ENCODE peak calls at places on chromosomes 7 and 10, in seven cellular contexts. J is astrocyte of the cerebellum, G is body of pancreas, F is cardiac muscle cell, E is tibial nerve, Q is kidney, A is IMR-90. T is an unnamed sample.

GRCh38 chr7:32335107-32335506 is 155.1 kb downstream of the LSM5 start:
- DNase-seq in J (no peak), Q (no peak), E (no peak), F (no peak), A (peak; percentile 2), G (no peak), T (peak; percentile 18)

GRCh38 chr10:97200616-97201015 is 14.9 kb upstream of the SLIT1 start:
- DNase-seq in G (no peak), E (no peak), Q (no peak), J (no peak), A (no peak), F (no peak), T (no peak)

GRCh38 chr7:149854611-149855367 is 16.6 kb downstream of the ZNF862 start:
- DNase-seq in Q (peak; percentile 88), F (peak; percentile 91), E (peak; percentile 38), G (peak; percentile 89), A (peak; percentile 51), J (no peak), T (peak; percentile 75)

GRCh38 chr7:95686109-95686508 is 86.2 kb upstream of the DYNC1I1 start:
- DNase-seq in A (peak; percentile 39), F (peak; percentile 65), J (peak; percentile 35), Q (no peak), G (peak; percentile 71), E (peak; percentile 50), T (peak; percentile 86)

GRCh38 chr10:114110174-114110972 is 63.6 kb downstream of the CCDC186 start:
- DNase-seq in F (peak; percentile 6), A (no peak), G (no peak), Q (no peak), E (no peak), J (no peak), T (peak; percentile 34)

GRCh38 chr10:126803394-126803793 is 101.8 kb upstream of the DOCK1 start:
- DNase-seq in F (no peak), E (no peak), G (no peak), J (no peak), A (no peak), Q (no peak), T (no peak)

GRCh38 chr10:72106896-72107295 is 18.5 kb upstream of the SPOCK2 start:
- DNase-seq in A (no peak), E (no peak), F (no peak), Q (no peak), G (no peak), J (no peak), T (no peak)

GRCh38 chr10:56487746-56488145 is 126.7 kb upstream of the ZWINT start:
- DNase-seq in E (no peak), A (no peak), Q (peak; percentile 46), G (no peak), F (no peak), J (no peak), T (no peak)

GRCh38 chr7:77729574-77730348 is 33.5 kb downstream of the RSBN1L start:
- DNase-seq in F (no peak), A (peak; percentile 31), G (no peak), E (no peak), J (no peak), Q (no peak), T (peak; percentile 49)

GRCh38 chr10:3990307-3990706 is 205.3 kb upstream of the KLF6 start:
- DNase-seq in Q (no peak), F (no peak), J (no peak), A (no peak), G (no peak), E (no peak), T (no peak)

GRCh38 chr7:129906700-129907099 is 46.1 kb downstream of the UBE2H start:
- DNase-seq in A (no peak), J (no peak), Q (no peak), F (no peak), G (peak; percentile 50), E (no peak), T (no peak)

GRCh38 chr7:155104913-155105312 is 34.8 kb downstream of the HTR5A start:
- DNase-seq in J (no peak), G (no peak), E (no peak), A (no peak), F (no peak), Q (no peak), T (no peak)

GRCh38 chr10:104478380-104478779 is 124.7 kb downstream of the CFAP58 start:
- DNase-seq in A (no peak), J (no peak), E (no peak), Q (no peak), G (no peak), F (no peak), T (no peak)

GRCh38 chr7:43823941-43824340 is 45.4 kb downstream of the MRPS24 start:
- DNase-seq in Q (no peak), E (no peak), A (no peak), G (no peak), J (no peak), F (no peak), T (no peak)

GRCh38 chr7:126436213-126436868 is 816.4 kb downstream of the GRM8 start:
- DNase-seq in F (peak; percentile 51), J (no peak), Q (no peak), A (no peak), G (no peak), E (no peak), T (peak; percentile 35)

GRCh38 chr7:4779118-4779517 is 3.7 kb downstream of the AP5Z1 start:
- DNase-seq in A (no peak), Q (no peak), F (no peak), J (no peak), E (no peak), G (no peak), T (no peak)

GRCh38 chr7:142482899-142483658 is 225.2 kb upstream of the PRSS58 start:
- DNase-seq in F (peak; percentile 61), J (no peak), A (peak; percentile 66), G (peak; percentile 50), E (peak; percentile 66), Q (no peak), T (peak; percentile 77)

DNA sequence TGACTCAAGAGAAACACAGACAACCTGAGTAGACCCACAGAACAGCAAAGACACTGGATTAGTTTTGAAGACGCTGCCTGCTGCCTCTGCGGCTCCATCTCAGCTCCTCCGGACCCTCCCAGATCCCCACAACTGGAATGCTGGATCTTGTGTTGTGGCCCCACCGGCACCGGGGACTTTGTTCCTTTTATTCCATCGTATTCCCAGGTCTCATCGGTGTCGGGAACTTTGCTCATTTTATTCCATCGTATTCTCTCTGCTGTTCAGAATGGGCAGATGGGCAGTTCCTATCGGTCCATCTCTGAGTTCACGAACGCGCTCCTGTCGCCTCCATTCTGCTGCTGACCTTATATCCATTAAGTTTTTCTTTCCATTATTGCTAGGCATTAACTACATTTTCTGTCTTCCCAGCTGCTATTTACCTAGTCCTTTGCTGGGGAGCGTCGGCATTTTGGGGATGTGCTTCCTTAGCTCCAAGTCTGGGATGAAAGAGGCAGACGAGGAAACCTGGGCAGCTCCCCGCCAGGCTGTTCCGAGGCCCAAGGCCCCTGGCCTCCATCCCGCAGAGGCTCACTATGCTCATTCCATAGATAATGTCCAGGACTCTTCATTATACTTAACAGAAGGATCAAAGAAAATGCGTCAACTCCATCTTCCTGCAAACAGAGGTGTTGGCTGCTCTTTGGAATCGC is 192.4 kb downstream of the MAD1L1 start:
- DNase-seq in G (peak; percentile 1), F (no peak), A (no peak), Q (peak; percentile 51), J (no peak), E (no peak), T (no peak)
- H3K4me3 ChIP-seq in G (no peak overlapping the region), F (no peak overlapping the region), A (no peak overlapping the region), Q (no peak overlapping the region), J (no peak overlapping the region), E (no peak overlapping the region), T (no peak overlapping the region)

DNA sequence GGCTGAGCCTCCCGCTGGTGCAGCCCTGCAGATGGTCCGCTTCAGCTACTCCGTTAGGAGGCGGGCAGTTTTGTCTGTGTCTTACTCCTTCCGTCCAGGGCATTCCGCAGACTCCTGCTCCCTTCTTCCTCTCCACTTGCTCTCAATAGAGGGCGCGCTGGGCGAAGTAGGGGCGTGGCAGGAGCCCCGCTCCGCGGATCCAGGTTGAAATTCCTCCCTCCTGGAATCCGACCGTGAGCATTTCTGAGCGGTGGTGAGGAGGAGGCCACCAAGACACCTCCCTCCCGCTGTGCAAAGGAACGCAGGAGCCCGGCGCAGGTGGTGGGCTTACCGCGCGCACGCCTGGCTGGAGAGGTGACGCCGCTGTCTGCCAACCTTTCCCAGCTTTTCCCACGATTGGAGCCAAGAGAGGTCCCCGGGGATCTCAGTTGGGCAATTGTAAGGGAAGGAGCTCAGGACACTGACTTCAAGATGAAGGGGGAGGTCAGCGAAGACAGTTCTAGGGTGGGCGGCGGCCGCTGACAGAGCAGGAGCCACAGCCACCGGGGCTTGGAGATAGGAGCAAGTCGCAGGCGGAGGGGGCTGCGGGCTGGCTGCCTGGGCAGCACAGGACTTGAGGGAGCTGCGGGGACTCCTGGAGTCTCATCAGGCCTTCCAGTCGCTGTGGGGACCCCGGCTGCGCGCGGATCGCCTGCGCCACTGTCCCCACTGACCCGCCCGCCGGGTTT is 1011.3 kb downstream of the XPNPEP1 start:
- DNase-seq in A (peak; percentile 51), G (peak; percentile 68), J (peak; percentile 38), Q (peak; percentile 82), E (peak; percentile 59), F (no peak), T (peak; percentile 74)
- TF ChIP-seq CTCF in A (peak; percentile 57), G (peak; percentile 27), J (peak; percentile 84), Q (peak; percentile 51), E (peak; percentile 14), F (peak; percentile 66), T (peak; percentile 72)

DNA sequence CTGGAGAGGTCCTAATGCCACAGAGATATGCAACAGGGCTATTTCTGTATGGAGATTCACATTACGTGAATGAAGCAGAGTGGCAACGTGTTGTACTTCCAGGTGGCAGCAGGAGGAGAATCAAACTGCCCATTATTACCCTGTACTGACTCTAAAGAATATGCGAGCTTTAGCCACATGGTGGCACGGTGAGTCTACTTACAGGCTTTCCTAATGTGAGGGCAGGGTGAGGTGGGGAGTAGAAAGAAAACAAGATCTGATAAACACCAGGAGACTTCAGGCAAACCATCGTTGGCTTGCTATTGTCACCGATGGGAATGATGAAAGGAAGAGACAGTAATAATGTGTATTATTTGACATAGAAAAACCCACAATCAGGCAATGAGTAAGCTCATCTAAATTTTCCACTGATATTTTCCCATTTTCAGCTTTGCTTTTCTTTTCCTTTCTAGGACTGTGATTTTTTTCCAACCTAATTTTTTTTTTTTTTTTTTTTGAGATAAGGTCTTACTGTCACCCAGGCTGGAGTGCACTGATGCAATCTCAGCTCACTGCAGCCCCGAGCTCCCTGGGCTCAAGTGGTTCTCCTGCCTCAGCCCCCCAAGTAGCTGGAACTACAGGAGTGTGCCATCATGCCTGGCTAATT is 164.3 kb downstream of the BTAF1 start:
- DNase-seq in E (peak; percentile 81), F (peak; percentile 80), G (peak; percentile 74), A (peak; percentile 82), J (peak; percentile 73), Q (no peak), T (peak; percentile 92)
- H3K4me3 ChIP-seq in E (no peak overlapping the region), F (no peak overlapping the region), G (no peak overlapping the region), A (no peak overlapping the region), J (no peak overlapping the region), Q (no peak overlapping the region), T (no peak overlapping the region)

GRCh38 chr10:1069680-1070079 is 13.5 kb downstream of the WDR37 start:
- DNase-seq in A (no peak), J (no peak), Q (no peak), E (no peak), G (no peak), F (no peak), T (no peak)

GRCh38 chr10:1078668-1079067 is 22.5 kb downstream of the WDR37 start:
- DNase-seq in G (no peak), E (no peak), J (no peak), A (no peak), F (no peak), Q (no peak), T (no peak)

GRCh38 chr10:1070939-1071338 is 14.8 kb downstream of the WDR37 start:
- DNase-seq in Q (no peak), E (no peak), J (no peak), F (no peak), G (no peak), A (peak; percentile 69), T (peak; percentile 44)

GRCh38 chr10:1074063-1074747 is 18.0 kb downstream of the WDR37 start:
- DNase-seq in E (no peak), G (no peak), Q (no peak), A (no peak), F (no peak), J (no peak), T (no peak)

GRCh38 chr10:1074748-1075358 is 18.7 kb downstream of the WDR37 start:
- DNase-seq in F (no peak), Q (no peak), J (no peak), E (no peak), G (no peak), A (no peak), T (peak; percentile 42)
- TF ChIP-seq CTCF in F (peak; percentile 33), Q (peak; percentile 25), J (peak; percentile 21), E (no peak), G (no peak), A (peak; percentile 19), T (peak; percentile 49)